ENCODE peak calls at places on chromosomes 6 and 20, in eight cellular contexts. One of them, this sample, is unnamed.

GRCh38 chr20:25317351-25318075 is 69.6 kb downstream of the PYGB start:
- DNase-seq in astrocyte of the cerebellum: no peak
- DNase-seq in fibroblast of the aortic adventitia: no peak
- DNase-seq in aorta: no peak
- DNase-seq in left ventricle myocardium inferior: no peak
- DNase-seq in GM23248: no peak
- DNase-seq in osteoblast: no peak
- DNase-seq in Peyer's patch: peak
- DNase-seq in this sample: no peak

GRCh38 chr6:125742433-125743120 is 6.9 kb upstream of the HEY2 start:
- DNase-seq in Peyer's patch: no peak
- DNase-seq in left ventricle myocardium inferior: no peak
- DNase-seq in osteoblast: no peak
- DNase-seq in aorta: no peak
- DNase-seq in fibroblast of the aortic adventitia: no peak
- DNase-seq in GM23248: no peak
- DNase-seq in astrocyte of the cerebellum: no peak
- DNase-seq in this sample: no peak

GRCh38 chr6:147205690-147206600 is 1.7 kb downstream of the STXBP5 start:
- DNase-seq in left ventricle myocardium inferior: no peak
- DNase-seq in Peyer's patch: peak
- DNase-seq in astrocyte of the cerebellum: no peak
- DNase-seq in fibroblast of the aortic adventitia: peak
- DNase-seq in GM23248: peak
- DNase-seq in osteoblast: peak
- DNase-seq in aorta: no peak
- DNase-seq in this sample: no peak

GRCh38 chr6:7431594-7432390 is 42.2 kb downstream of the RIOK1 start:
- DNase-seq in astrocyte of the cerebellum: no peak
- DNase-seq in left ventricle myocardium inferior: no peak
- DNase-seq in fibroblast of the aortic adventitia: peak
- DNase-seq in GM23248: no peak
- DNase-seq in aorta: no peak
- DNase-seq in osteoblast: peak
- DNase-seq in Peyer's patch: no peak
- DNase-seq in this sample: no peak

GRCh38 chr6:30782425-30783014 is 38.2 kb upstream of the IER3 start:
- DNase-seq in left ventricle myocardium inferior: no peak
- DNase-seq in Peyer's patch: no peak
- DNase-seq in osteoblast: peak
- DNase-seq in fibroblast of the aortic adventitia: peak
- DNase-seq in aorta: no peak
- DNase-seq in astrocyte of the cerebellum: no peak
- DNase-seq in GM23248: peak
- DNase-seq in this sample: no peak

GRCh38 chr20:42118409-42119125 is 500.4 kb upstream of the CHD6 start:
- DNase-seq in astrocyte of the cerebellum: no peak
- DNase-seq in fibroblast of the aortic adventitia: no peak
- DNase-seq in Peyer's patch: no peak
- DNase-seq in left ventricle myocardium inferior: no peak
- DNase-seq in GM23248: no peak
- DNase-seq in osteoblast: no peak
- DNase-seq in aorta: no peak
- DNase-seq in this sample: no peak

GRCh38 chr6:80641591-80641990 is 535.1 kb downstream of the BCKDHB start:
- DNase-seq in osteoblast: no peak
- DNase-seq in astrocyte of the cerebellum: no peak
- DNase-seq in left ventricle myocardium inferior: no peak
- DNase-seq in fibroblast of the aortic adventitia: peak
- DNase-seq in Peyer's patch: no peak
- DNase-seq in aorta: no peak
- DNase-seq in GM23248: peak
- DNase-seq in this sample: no peak

GRCh38 chr20:21609221-21609620 is 95.4 kb upstream of the NKX2-2 start:
- DNase-seq in aorta: no peak
- DNase-seq in osteoblast: no peak
- DNase-seq in astrocyte of the cerebellum: no peak
- DNase-seq in Peyer's patch: no peak
- DNase-seq in fibroblast of the aortic adventitia: no peak
- DNase-seq in GM23248: peak
- DNase-seq in left ventricle myocardium inferior: no peak
- DNase-seq in this sample: no peak

GRCh38 chr20:6029538-6029937 is 24.3 kb downstream of the LRRN4 start:
- DNase-seq in fibroblast of the aortic adventitia: no peak
- DNase-seq in left ventricle myocardium inferior: no peak
- DNase-seq in GM23248: peak
- DNase-seq in astrocyte of the cerebellum: no peak
- DNase-seq in aorta: no peak
- DNase-seq in Peyer's patch: no peak
- DNase-seq in osteoblast: no peak
- DNase-seq in this sample: no peak

GRCh38 chr20:17735206-17735804 is 35.5 kb downstream of the BANF2 start:
- DNase-seq in osteoblast: peak
- DNase-seq in GM23248: no peak
- DNase-seq in Peyer's patch: no peak
- DNase-seq in aorta: no peak
- DNase-seq in left ventricle myocardium inferior: no peak
- DNase-seq in fibroblast of the aortic adventitia: peak
- DNase-seq in astrocyte of the cerebellum: peak
- DNase-seq in this sample: no peak

GRCh38 chr6:130322673-130323268 is 43.0 kb upstream of the TMEM200A start:
- DNase-seq in left ventricle myocardium inferior: no peak
- DNase-seq in Peyer's patch: peak
- DNase-seq in fibroblast of the aortic adventitia: peak
- DNase-seq in osteoblast: peak
- DNase-seq in astrocyte of the cerebellum: peak
- DNase-seq in aorta: no peak
- DNase-seq in GM23248: peak
- DNase-seq in this sample: peak

GRCh38 chr20:39269031-39269461 is 306.9 kb downstream of the DHX35 start:
- DNase-seq in GM23248: peak
- DNase-seq in Peyer's patch: peak
- DNase-seq in left ventricle myocardium inferior: peak
- DNase-seq in aorta: peak
- DNase-seq in fibroblast of the aortic adventitia: peak
- DNase-seq in osteoblast: peak
- DNase-seq in astrocyte of the cerebellum: no peak
- DNase-seq in this sample: no peak

GRCh38 chr6:166308769-166309589 is 787 bp upstream of the PRR18 start:
- DNase-seq in aorta: no peak
- DNase-seq in osteoblast: no peak
- DNase-seq in GM23248: no peak
- DNase-seq in astrocyte of the cerebellum: no peak
- DNase-seq in left ventricle myocardium inferior: no peak
- DNase-seq in fibroblast of the aortic adventitia: no peak
- DNase-seq in Peyer's patch: no peak
- DNase-seq in this sample: no peak

GRCh38 chr20:43515628-43516027 is 8.1 kb downstream of the L3MBTL1 start:
- DNase-seq in left ventricle myocardium inferior: no peak
- DNase-seq in aorta: no peak
- DNase-seq in astrocyte of the cerebellum: no peak
- DNase-seq in osteoblast: no peak
- DNase-seq in Peyer's patch: no peak
- DNase-seq in GM23248: no peak
- DNase-seq in fibroblast of the aortic adventitia: no peak
- DNase-seq in this sample: no peak

GRCh38 chr6:140956567-140957306 is 1176.0 kb upstream of the GJE1 start:
- DNase-seq in GM23248: peak
- DNase-seq in aorta: no peak
- DNase-seq in astrocyte of the cerebellum: no peak
- DNase-seq in fibroblast of the aortic adventitia: peak
- DNase-seq in left ventricle myocardium inferior: no peak
- DNase-seq in osteoblast: no peak
- DNase-seq in Peyer's patch: no peak
- DNase-seq in this sample: no peak

GRCh38 chr20:46991850-46992639 is 97.4 kb downstream of the EYA2 start:
- DNase-seq in fibroblast of the aortic adventitia: no peak
- DNase-seq in Peyer's patch: no peak
- DNase-seq in left ventricle myocardium inferior: no peak
- DNase-seq in osteoblast: no peak
- DNase-seq in aorta: no peak
- DNase-seq in GM23248: no peak
- DNase-seq in astrocyte of the cerebellum: no peak
- DNase-seq in this sample: no peak

GRCh38 chr6:159828074-159828473 is 28.0 kb downstream of the PNLDC1 start:
- DNase-seq in osteoblast: no peak
- DNase-seq in Peyer's patch: no peak
- DNase-seq in left ventricle myocardium inferior: no peak
- DNase-seq in fibroblast of the aortic adventitia: peak
- DNase-seq in astrocyte of the cerebellum: no peak
- DNase-seq in GM23248: peak
- DNase-seq in aorta: no peak
- DNase-seq in this sample: no peak

GRCh38 chr6:7108196-7108963 is 619 bp downstream of the RREB1 start:
- DNase-seq in osteoblast: peak
- DNase-seq in left ventricle myocardium inferior: peak
- DNase-seq in Peyer's patch: peak
- DNase-seq in astrocyte of the cerebellum: no peak
- DNase-seq in GM23248: peak
- DNase-seq in aorta: peak
- DNase-seq in fibroblast of the aortic adventitia: peak
- DNase-seq in this sample: no peak

GRCh38 chr6:132052096-132052495 is 100.9 kb upstream of the CCN2 start:
- DNase-seq in aorta: no peak
- DNase-seq in GM23248: peak
- DNase-seq in astrocyte of the cerebellum: no peak
- DNase-seq in osteoblast: no peak
- DNase-seq in left ventricle myocardium inferior: no peak
- DNase-seq in Peyer's patch: no peak
- DNase-seq in fibroblast of the aortic adventitia: peak
- DNase-seq in this sample: no peak

GRCh38 chr6:26032387-26033131 is 54.7 kb upstream of the HFE start:
- DNase-seq in fibroblast of the aortic adventitia: peak
- DNase-seq in astrocyte of the cerebellum: no peak
- DNase-seq in Peyer's patch: no peak
- DNase-seq in osteoblast: no peak
- DNase-seq in left ventricle myocardium inferior: no peak
- DNase-seq in aorta: no peak
- DNase-seq in GM23248: peak
- DNase-seq in this sample: peak

GRCh38 chr20:21183722-21184121 is 57.8 kb downstream of the KIZ start:
- DNase-seq in astrocyte of the cerebellum: no peak
- DNase-seq in GM23248: peak
- DNase-seq in left ventricle myocardium inferior: no peak
- DNase-seq in osteoblast: peak
- DNase-seq in aorta: no peak
- DNase-seq in Peyer's patch: peak
- DNase-seq in fibroblast of the aortic adventitia: no peak
- DNase-seq in this sample: no peak

GRCh38 chr6:133953634-133954415 is 801 bp downstream of the TBPL1 start:
- DNase-seq in fibroblast of the aortic adventitia: no peak
- DNase-seq in left ventricle myocardium inferior: no peak
- DNase-seq in aorta: no peak
- DNase-seq in Peyer's patch: no peak
- DNase-seq in astrocyte of the cerebellum: no peak
- DNase-seq in osteoblast: no peak
- DNase-seq in GM23248: peak
- DNase-seq in this sample: no peak

GRCh38 chr20:47950557-47951283 is 165.4 kb upstream of the SULF2 start:
- DNase-seq in astrocyte of the cerebellum: no peak
- DNase-seq in osteoblast: no peak
- DNase-seq in left ventricle myocardium inferior: no peak
- DNase-seq in Peyer's patch: no peak
- DNase-seq in fibroblast of the aortic adventitia: no peak
- DNase-seq in aorta: no peak
- DNase-seq in GM23248: no peak
- DNase-seq in this sample: no peak

GRCh38 chr6:143621876-143622605 is 55.7 kb upstream of the PHACTR2 start:
- DNase-seq in aorta: no peak
- DNase-seq in left ventricle myocardium inferior: no peak
- DNase-seq in fibroblast of the aortic adventitia: peak
- DNase-seq in GM23248: peak
- DNase-seq in Peyer's patch: no peak
- DNase-seq in astrocyte of the cerebellum: no peak
- DNase-seq in osteoblast: peak
- DNase-seq in this sample: no peak

GRCh38 chr6:28980137-28980796 is 24.8 kb downstream of the ZNF311 start:
- DNase-seq in GM23248: no peak
- DNase-seq in fibroblast of the aortic adventitia: no peak
- DNase-seq in osteoblast: no peak
- DNase-seq in left ventricle myocardium inferior: no peak
- DNase-seq in astrocyte of the cerebellum: no peak
- DNase-seq in Peyer's patch: no peak
- DNase-seq in aorta: no peak
- DNase-seq in this sample: no peak
- H3K4me3 ChIP-seq in GM23248: peak
- H3K4me3 ChIP-seq in fibroblast of the aortic adventitia: peak
- H3K4me3 ChIP-seq in osteoblast: peak
- H3K4me3 ChIP-seq in left ventricle myocardium inferior: peak
- H3K4me3 ChIP-seq in astrocyte of the cerebellum: peak
- H3K4me3 ChIP-seq in Peyer's patch: no peak
- H3K4me3 ChIP-seq in aorta: no peak
- H3K4me3 ChIP-seq in this sample: peak

GRCh38 chr6:10416863-10417641 is 2.2 kb upstream of the TFAP2A start:
- DNase-seq in left ventricle myocardium inferior: no peak
- DNase-seq in GM23248: no peak
- DNase-seq in aorta: no peak
- DNase-seq in osteoblast: no peak
- DNase-seq in fibroblast of the aortic adventitia: no peak
- DNase-seq in astrocyte of the cerebellum: no peak
- DNase-seq in Peyer's patch: no peak
- DNase-seq in this sample: no peak
- H3K4me3 ChIP-seq in left ventricle myocardium inferior: peak
- H3K4me3 ChIP-seq in GM23248: no peak
- H3K4me3 ChIP-seq in aorta: no peak
- H3K4me3 ChIP-seq in osteoblast: no peak
- H3K4me3 ChIP-seq in fibroblast of the aortic adventitia: no peak
- H3K4me3 ChIP-seq in astrocyte of the cerebellum: no peak
- H3K4me3 ChIP-seq in Peyer's patch: no peak
- H3K4me3 ChIP-seq in this sample: no peak

GRCh38 chr6:28258877-28259777 is at the start of gene NKAPL:
- DNase-seq in fibroblast of the aortic adventitia: peak
- DNase-seq in aorta: peak
- DNase-seq in Peyer's patch: peak
- DNase-seq in GM23248: peak
- DNase-seq in osteoblast: peak
- DNase-seq in left ventricle myocardium inferior: peak
- DNase-seq in astrocyte of the cerebellum: no peak
- DNase-seq in this sample: no peak
- H3K4me3 ChIP-seq in fibroblast of the aortic adventitia: peak
- H3K4me3 ChIP-seq in aorta: peak
- H3K4me3 ChIP-seq in Peyer's patch: peak
- H3K4me3 ChIP-seq in GM23248: peak
- H3K4me3 ChIP-seq in osteoblast: peak
- H3K4me3 ChIP-seq in left ventricle myocardium inferior: peak
- H3K4me3 ChIP-seq in astrocyte of the cerebellum: peak
- H3K4me3 ChIP-seq in this sample: no peak

DNA sequence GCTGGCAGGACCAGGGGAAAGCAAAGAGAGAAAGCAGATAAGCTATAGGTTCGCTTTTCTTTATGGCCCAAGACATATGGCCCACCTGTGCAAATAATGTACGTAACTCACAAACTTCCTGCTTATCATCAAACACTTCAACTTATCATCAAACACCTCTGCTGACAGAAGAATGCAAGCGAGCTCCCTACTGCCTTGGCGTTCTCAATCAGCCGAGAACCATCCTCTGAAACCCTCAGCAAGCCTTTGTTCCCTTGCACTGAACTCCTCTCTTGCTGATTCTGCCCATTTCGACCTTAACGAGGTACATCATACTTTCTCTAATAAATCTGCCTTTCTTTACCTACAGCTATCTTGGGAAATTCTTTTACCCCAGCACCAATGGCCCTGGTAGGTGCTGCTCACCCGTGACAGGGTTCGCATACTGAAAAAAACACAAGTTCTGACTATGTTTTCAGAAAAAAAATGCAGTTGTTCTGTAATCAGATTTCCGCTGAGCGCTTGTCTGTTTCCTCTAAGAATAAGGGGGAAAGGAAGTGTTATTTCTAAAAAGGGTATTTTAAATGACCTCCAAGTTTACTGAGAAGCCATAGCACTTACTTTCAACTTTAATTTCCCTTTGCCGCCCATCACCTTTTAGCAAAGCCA is 28.3 kb downstream of the SERPINB6 start:
- DNase-seq in fibroblast of the aortic adventitia: no peak
- DNase-seq in Peyer's patch: peak
- DNase-seq in aorta: no peak
- DNase-seq in left ventricle myocardium inferior: no peak
- DNase-seq in GM23248: no peak
- DNase-seq in osteoblast: no peak
- DNase-seq in astrocyte of the cerebellum: no peak
- DNase-seq in this sample: no peak
- H3K4me3 ChIP-seq in fibroblast of the aortic adventitia: no peak
- H3K4me3 ChIP-seq in Peyer's patch: peak
- H3K4me3 ChIP-seq in aorta: no peak
- H3K4me3 ChIP-seq in left ventricle myocardium inferior: peak
- H3K4me3 ChIP-seq in GM23248: no peak
- H3K4me3 ChIP-seq in osteoblast: no peak
- H3K4me3 ChIP-seq in astrocyte of the cerebellum: no peak
- H3K4me3 ChIP-seq in this sample: no peak